ENCODE peak calls at places on chromosomes 13 and 19, in four cellular contexts. X is K562, H is HEK293T, Y is HepG2. I is an unnamed sample.

GRCh38 chr19:16268676-16269319 is 55.8 kb upstream of the KLF2 start:
- DNase-seq in Y (no peak), H (no peak), X (no peak), I (no peak)

GRCh38 chr19:16860118-16860517 is 28.7 kb upstream of the F2RL3 start:
- DNase-seq in Y (no peak), X (no peak), H (no peak), I (no peak)

GRCh38 chr19:30130356-30131122 is 188.5 kb downstream of the URI1 start:
- DNase-seq in Y (no peak), X (no peak), H (no peak), I (no peak)

GRCh38 chr13:98413796-98414195 is 163.1 kb downstream of the STK24 start:
- DNase-seq in H (no peak), X (no peak), Y (no peak), I (no peak)

GRCh38 chr13:20149762-20150161 is 11.1 kb downstream of the GJA3 start:
- DNase-seq in H (no peak), Y (no peak), X (no peak), I (no peak)

GRCh38 chr13:76697277-76697676 is 188.9 kb downstream of the KCTD12 start:
- DNase-seq in X (no peak), H (no peak), Y (no peak), I (no peak)

GRCh38 chr19:48466571-48467325 is 2.4 kb upstream of the CYTH2 start:
- DNase-seq in X (no peak), Y (no peak), H (no peak), I (no peak)

GRCh38 chr19:28889941-28890645 is 322.9 kb downstream of the UQCRFS1 start:
- DNase-seq in H (no peak), X (no peak), Y (no peak), I (no peak)

GRCh38 chr19:10000171-10000826 is 10.0 kb downstream of the COL5A3 start:
- DNase-seq in H (peak; percentile 88), X (peak; percentile 87), Y (peak; percentile 57), I (peak; percentile 84)

GRCh38 chr19:48090281-48090802 is 20.3 kb downstream of the PLA2G4C start:
- DNase-seq in H (no peak), X (no peak), Y (no peak), I (no peak)

GRCh38 chr13:19085876-19086275 is 95.7 kb downstream of the TUBA3C start:
- DNase-seq in X (no peak), Y (no peak), H (no peak), I (no peak)

GRCh38 chr13:98083936-98084335 is 59.0 kb upstream of the FARP1 start:
- DNase-seq in Y (no peak), X (no peak), H (no peak), I (no peak)

GRCh38 chr13:23753523-23753922 is 135.7 kb downstream of the MIPEP start:
- DNase-seq in X (no peak), Y (peak; percentile 90), H (no peak), I (no peak)

GRCh38 chr13:105599477-105600037 is 935.9 kb downstream of the EFNB2 start:
- DNase-seq in H (no peak), Y (no peak), X (no peak), I (no peak)

GRCh38 chr19:47518139-47518538 is 3.3 kb upstream of the NAPA start:
- DNase-seq in Y (no peak), H (no peak), X (no peak), I (no peak)

GRCh38 chr13:47672982-47673670 is 327.9 kb downstream of the SUCLA2 start:
- DNase-seq in X (no peak), Y (no peak), H (no peak), I (no peak)

GRCh38 chr13:106533101-106533939 is 2.1 kb downstream of the EFNB2 start:
- DNase-seq in Y (peak; percentile 21), H (no peak), X (no peak), I (peak; percentile 83)

GRCh38 chr13:41384749-41385503 is 72.4 kb upstream of the RGCC start:
- DNase-seq in Y (no peak), X (no peak), H (peak; percentile 13), I (no peak)

GRCh38 chr19:11722414-11722813 is 16.3 kb downstream of the ZNF823 start:
- DNase-seq in Y (no peak), H (no peak), X (no peak), I (no peak)

GRCh38 chr19:33676999-33677665 is 55.4 kb downstream of the CHST8 start:
- DNase-seq in H (no peak), X (no peak), Y (no peak), I (no peak)

GRCh38 chr19:52748336-52748950 is 13.6 kb upstream of the ZNF611 start:
- DNase-seq in X (peak; percentile 10), H (no peak), Y (peak; percentile 35), I (no peak)

GRCh38 chr13:27354379-27354778 is 70.0 kb upstream of the GTF3A start:
- DNase-seq in H (no peak), Y (no peak), X (no peak), I (no peak)

GRCh38 chr19:51948979-51949378 is 21.7 kb downstream of the ZNF613 start:
- DNase-seq in H (no peak), X (no peak), Y (no peak), I (peak; percentile 15)

GRCh38 chr13:33519561-33520479 is 234.3 kb upstream of the STARD13 start:
- DNase-seq in Y (no peak), H (no peak), X (no peak), I (no peak)

GRCh38 chr19:2415973-2416319 is 11.4 kb downstream of the TIMM13 start:
- DNase-seq in H (no peak), X (no peak), Y (no peak), I (no peak)

GRCh38 chr19:17966497-17967257 is at the start of gene KCNN1:
- DNase-seq in H (peak; percentile 92), Y (no peak), X (peak; percentile 99), I (peak; percentile 76)

DNA sequence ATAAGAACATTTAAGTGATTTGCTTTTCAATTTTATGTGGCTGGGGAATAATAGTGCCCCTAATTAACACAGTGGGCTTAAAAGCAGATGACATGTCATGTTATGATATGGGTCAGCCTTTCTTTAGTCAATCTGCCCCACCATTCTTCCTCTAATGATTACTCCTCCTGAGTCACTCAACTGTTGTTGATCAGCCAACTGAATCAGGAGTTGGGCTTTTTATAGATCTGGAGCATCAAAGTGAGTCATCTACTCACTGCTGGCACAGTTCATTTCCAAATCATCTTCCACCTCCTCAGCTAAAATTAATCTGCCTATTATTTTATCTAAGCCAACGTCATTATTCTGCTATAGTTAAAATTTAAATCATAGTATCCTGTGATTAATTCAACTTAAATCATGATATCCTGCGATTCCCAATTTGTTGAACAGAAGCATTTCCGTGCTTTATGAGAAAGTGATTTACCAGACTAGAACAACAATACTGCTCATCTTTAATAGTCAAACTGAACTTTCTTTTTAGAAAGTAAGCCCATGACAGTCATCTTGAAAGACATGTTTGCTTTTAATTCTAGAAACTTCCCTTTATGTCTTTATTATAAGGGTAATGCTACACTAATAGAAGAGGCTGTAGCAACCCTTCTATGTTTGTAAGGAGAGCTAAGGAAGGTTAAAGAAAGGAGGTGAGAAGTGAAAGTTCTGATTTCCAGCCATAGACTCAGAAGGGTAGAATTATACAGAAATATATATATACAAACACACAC is 551.4 kb downstream of the TBC1D4 start:
- DNase-seq in H (no peak), X (no peak), Y (no peak), I (no peak)
- TF ChIP-seq ELF4 in H (no peak), X (no peak), Y (no peak), I (no peak)

GRCh38 chr19:39409207-39409885 is 2.7 kb downstream of the ZFP36 start:
- DNase-seq in X (peak; percentile 66), Y (peak; percentile 61), H (no peak), I (peak; percentile 96)

GRCh38 chr19:39407394-39407643 is 672 bp downstream of the ZFP36 start:
- DNase-seq in X (no peak), H (no peak), Y (no peak), I (no peak)

GRCh38 chr19:39407644-39408391 is 1.2 kb downstream of the ZFP36 start:
- DNase-seq in Y (no peak), X (no peak), H (no peak), I (no peak)

GRCh38 chr19:39409886-39410619 is 2.4 kb upstream of the PLEKHG2 start:
- DNase-seq in H (no peak), X (peak; percentile 43), Y (peak; percentile 25), I (peak; percentile 49)

GRCh38 chr19:39408392-39409206 is 2.0 kb downstream of the ZFP36 start:
- DNase-seq in H (no peak), Y (no peak), X (no peak), I (no peak)
- TF ChIP-seq ELF4 in H (no peak), Y (no peak), X (no peak), I (no peak)

GRCh38 chr13:50893211-50893852 is 16.3 kb upstream of the RNASEH2B start:
- DNase-seq in X (no peak), Y (no peak), H (no peak), I (no peak)
- TF ChIP-seq ELF4 in X (no peak), Y (no peak), H (no peak), I (no peak)

DNA sequence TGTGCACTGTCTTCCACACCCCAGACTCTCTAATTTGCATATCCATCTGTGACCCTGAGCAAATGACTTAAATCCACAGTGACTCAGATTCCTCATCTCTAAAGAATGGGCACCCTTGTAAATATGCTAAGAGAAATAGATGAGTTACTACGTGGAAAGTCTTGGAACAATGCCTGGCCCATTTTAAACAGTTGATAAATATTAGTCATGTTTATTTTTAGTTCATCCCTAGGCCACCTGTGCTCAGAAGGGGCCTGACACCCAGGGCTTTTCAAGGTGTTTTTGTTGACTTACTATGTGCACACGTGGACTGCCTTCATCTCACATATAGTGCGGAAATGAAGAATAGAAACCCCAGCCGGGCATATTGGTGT is 806 bp upstream of the PTPRH start:
- DNase-seq in X (no peak), H (no peak), Y (peak; percentile 91), I (no peak)
- TF ChIP-seq ELF4 in X (no peak), H (no peak), Y (no peak), I (no peak)

DNA sequence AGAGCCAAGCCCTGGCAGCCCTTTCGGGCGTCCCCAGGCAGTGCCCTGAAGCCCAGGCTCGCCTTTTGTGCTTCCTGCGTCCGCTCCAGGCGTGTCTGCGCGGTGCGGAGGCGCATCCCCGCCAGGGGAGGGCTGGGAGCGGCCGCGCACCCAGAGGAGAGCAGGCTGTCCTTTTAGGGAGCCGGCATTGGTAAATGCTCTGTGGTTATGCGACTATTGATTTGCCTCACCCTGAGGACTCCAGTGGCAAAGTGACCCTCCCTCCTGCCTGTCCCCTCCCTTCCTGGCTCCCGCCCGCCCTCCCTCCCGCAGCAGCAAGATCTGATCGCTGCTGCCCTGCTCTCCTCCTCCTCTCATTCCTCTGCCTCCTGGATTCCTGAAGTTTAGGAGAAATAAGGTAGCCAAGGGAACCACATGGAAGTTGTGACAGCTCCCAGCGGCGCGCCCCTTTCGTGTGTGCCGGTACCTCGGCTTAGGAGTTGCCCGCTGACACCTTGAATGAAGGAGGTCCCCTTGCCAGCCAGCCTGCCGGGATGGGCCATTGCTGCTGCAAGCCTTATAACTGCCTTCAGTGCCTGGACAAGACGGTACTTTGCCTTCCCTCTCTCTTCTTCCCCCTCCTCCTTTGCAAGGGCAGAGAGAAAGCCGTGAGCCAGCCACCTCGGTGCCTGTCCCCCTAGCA is 167.0 kb downstream of the SLC7A1 start:
- DNase-seq in X (no peak), Y (no peak), H (peak; percentile 61), I (peak; percentile 65)
- TF ChIP-seq ELF4 in X (no peak), Y (no peak), H (no peak), I (no peak)

GRCh38 chr19:5693195-5694166 is 3.4 kb downstream of the RPL36 start:
- DNase-seq in H (no peak), X (no peak), Y (no peak), I (no peak)
- TF ChIP-seq ELF4 in H (no peak), X (no peak), Y (no peak), I (no peak)

I was measured in WTC11.